ENCODE peak calls at places on chromosome 21, in seven cellular contexts. One of them, this sample, is unnamed.

GRCh38 chr21:36518883-36519492 is 39.1 kb upstream of the CLDN14 start:
- DNase-seq in effector memory CD8-positive, alpha-beta T cell: no peak
- DNase-seq in stimulated activated effector memory CD8-positive, alpha-beta T cell treated with anti-CD3 and anti-CD28 coated beads, Interleukin-12 subunit alpha, Interleukin-12 subunit beta, amount 100 ng/mL, for 72 hours: no peak
- DNase-seq in putamen: no peak
- DNase-seq in COR-L47: no peak
- DNase-seq in HFFc6: no peak
- DNase-seq in stimulated activated CD8-positive, alpha-beta memory T cell treated with anti-CD3 and anti-CD28 coated beads, Interleukin-7, amount 100 ng/mL, for 1 hour: no peak
- DNase-seq in this sample: no peak

GRCh38 chr21:38988211-38989096 is 182.7 kb downstream of the ETS2 start:
- DNase-seq in effector memory CD8-positive, alpha-beta T cell: no peak
- DNase-seq in stimulated activated effector memory CD8-positive, alpha-beta T cell treated with anti-CD3 and anti-CD28 coated beads, Interleukin-12 subunit alpha, Interleukin-12 subunit beta, amount 100 ng/mL, for 72 hours: no peak
- DNase-seq in putamen: no peak
- DNase-seq in COR-L47: no peak
- DNase-seq in HFFc6: no peak
- DNase-seq in stimulated activated CD8-positive, alpha-beta memory T cell treated with anti-CD3 and anti-CD28 coated beads, Interleukin-7, amount 100 ng/mL, for 1 hour: no peak
- DNase-seq in this sample: no peak

GRCh38 chr21:44436111-44436611 is 19.1 kb upstream of the LRRC3 start:
- DNase-seq in effector memory CD8-positive, alpha-beta T cell: no peak
- DNase-seq in stimulated activated effector memory CD8-positive, alpha-beta T cell treated with anti-CD3 and anti-CD28 coated beads, Interleukin-12 subunit alpha, Interleukin-12 subunit beta, amount 100 ng/mL, for 72 hours: no peak
- DNase-seq in putamen: no peak
- DNase-seq in COR-L47: no peak
- DNase-seq in HFFc6: no peak
- DNase-seq in stimulated activated CD8-positive, alpha-beta memory T cell treated with anti-CD3 and anti-CD28 coated beads, Interleukin-7, amount 100 ng/mL, for 1 hour: no peak
- DNase-seq in this sample: no peak

GRCh38 chr21:39707316-39707715 is 37.7 kb upstream of the IGSF5 start:
- DNase-seq in effector memory CD8-positive, alpha-beta T cell: no peak
- DNase-seq in stimulated activated effector memory CD8-positive, alpha-beta T cell treated with anti-CD3 and anti-CD28 coated beads, Interleukin-12 subunit alpha, Interleukin-12 subunit beta, amount 100 ng/mL, for 72 hours: no peak
- DNase-seq in putamen: no peak
- DNase-seq in COR-L47: no peak
- DNase-seq in HFFc6: no peak
- DNase-seq in stimulated activated CD8-positive, alpha-beta memory T cell treated with anti-CD3 and anti-CD28 coated beads, Interleukin-7, amount 100 ng/mL, for 1 hour: no peak
- DNase-seq in this sample: no peak

GRCh38 chr21:41803316-41803715 is 36.5 kb upstream of the RIPK4 start:
- DNase-seq in effector memory CD8-positive, alpha-beta T cell: no peak
- DNase-seq in stimulated activated effector memory CD8-positive, alpha-beta T cell treated with anti-CD3 and anti-CD28 coated beads, Interleukin-12 subunit alpha, Interleukin-12 subunit beta, amount 100 ng/mL, for 72 hours: no peak
- DNase-seq in putamen: no peak
- DNase-seq in COR-L47: no peak
- DNase-seq in HFFc6: no peak
- DNase-seq in stimulated activated CD8-positive, alpha-beta memory T cell treated with anti-CD3 and anti-CD28 coated beads, Interleukin-7, amount 100 ng/mL, for 1 hour: no peak
- DNase-seq in this sample: peak; percentile 35

GRCh38 chr21:37196847-37197246 is 70.3 kb downstream of the VPS26C start:
- DNase-seq in effector memory CD8-positive, alpha-beta T cell: no peak
- DNase-seq in stimulated activated effector memory CD8-positive, alpha-beta T cell treated with anti-CD3 and anti-CD28 coated beads, Interleukin-12 subunit alpha, Interleukin-12 subunit beta, amount 100 ng/mL, for 72 hours: no peak
- DNase-seq in putamen: no peak
- DNase-seq in COR-L47: no peak
- DNase-seq in HFFc6: no peak
- DNase-seq in stimulated activated CD8-positive, alpha-beta memory T cell treated with anti-CD3 and anti-CD28 coated beads, Interleukin-7, amount 100 ng/mL, for 1 hour: no peak
- DNase-seq in this sample: no peak

GRCh38 chr21:38787461-38788274 is 18.1 kb upstream of the ETS2 start:
- DNase-seq in effector memory CD8-positive, alpha-beta T cell: no peak
- DNase-seq in stimulated activated effector memory CD8-positive, alpha-beta T cell treated with anti-CD3 and anti-CD28 coated beads, Interleukin-12 subunit alpha, Interleukin-12 subunit beta, amount 100 ng/mL, for 72 hours: no peak
- DNase-seq in putamen: no peak
- DNase-seq in COR-L47: no peak
- DNase-seq in HFFc6: peak; percentile 78
- DNase-seq in stimulated activated CD8-positive, alpha-beta memory T cell treated with anti-CD3 and anti-CD28 coated beads, Interleukin-7, amount 100 ng/mL, for 1 hour: no peak
- DNase-seq in this sample: no peak

GRCh38 chr21:46218906-46219590 is 9.5 kb downstream of the LSS start:
- DNase-seq in effector memory CD8-positive, alpha-beta T cell: no peak
- DNase-seq in stimulated activated effector memory CD8-positive, alpha-beta T cell treated with anti-CD3 and anti-CD28 coated beads, Interleukin-12 subunit alpha, Interleukin-12 subunit beta, amount 100 ng/mL, for 72 hours: no peak
- DNase-seq in putamen: no peak
- DNase-seq in COR-L47: no peak
- DNase-seq in HFFc6: no peak
- DNase-seq in stimulated activated CD8-positive, alpha-beta memory T cell treated with anti-CD3 and anti-CD28 coated beads, Interleukin-7, amount 100 ng/mL, for 1 hour: no peak
- DNase-seq in this sample: no peak

This sample was measured in AG20443.